ENCODE peak calls at places on chromosomes 3 and 15, in six cellular contexts. T is breast epithelium; J is CD8-positive, alpha-beta T cell; C is adrenal gland; P is tibial artery; G is hepatocyte. O is an unnamed sample.

GRCh38 chr3:13219902-13220296 is 146.7 kb upstream of the IQSEC1 start:
- DNase-seq in T (no peak), J (no peak), C (no peak), P (no peak), G (no peak), O (no peak)

GRCh38 chr15:33292718-33293307 is 18.0 kb upstream of the RYR3 start:
- DNase-seq in T (no peak), J (peak), C (peak), P (peak), G (peak), O (no peak)

GRCh38 chr3:136409549-136409948 is 159.4 kb downstream of the PCCB start:
- DNase-seq in T (no peak), J (no peak), C (no peak), P (no peak), G (no peak), O (no peak)

GRCh38 chr3:128369881-128370642 is 96.6 kb downstream of the DNAJB8 start:
- DNase-seq in T (no peak), J (no peak), C (no peak), P (no peak), G (no peak), O (no peak)

GRCh38 chr3:8668216-8668615 is 23.6 kb upstream of the SSUH2 start:
- DNase-seq in T (no peak), J (no peak), C (no peak), P (no peak), G (no peak), O (no peak)

GRCh38 chr3:149850787-149851582 is 38.0 kb downstream of the RNF13 start:
- DNase-seq in T (no peak), J (no peak), C (no peak), P (no peak), G (no peak), O (no peak)

GRCh38 chr15:49621327-49622210 is 721 bp downstream of the DTWD1 start:
- DNase-seq in T (no peak), J (no peak), C (no peak), P (no peak), G (no peak), O (no peak)

GRCh38 chr15:58758141-58758540 is 8.6 kb upstream of the ADAM10 start:
- DNase-seq in T (no peak), J (no peak), C (no peak), P (no peak), G (no peak), O (no peak)

GRCh38 chr3:100957407-100958100 is 35.7 kb downstream of the ABI3BP start:
- DNase-seq in T (no peak), J (no peak), C (no peak), P (no peak), G (no peak), O (no peak)

GRCh38 chr3:152400912-152401311 is 132.2 kb downstream of the MBNL1 start:
- DNase-seq in T (no peak), J (no peak), C (no peak), P (no peak), G (no peak), O (no peak)

GRCh38 chr3:161558256-161558655 is 61.6 kb downstream of the OTOL1 start:
- DNase-seq in T (no peak), J (no peak), C (no peak), P (no peak), G (peak), O (no peak)

GRCh38 chr3:66998075-66998898 is at the start of gene KBTBD8:
- DNase-seq in T (peak), J (peak), C (peak), P (peak), G (peak), O (peak)

GRCh38 chr15:57146394-57147140 is 228.1 kb downstream of the TCF12 start:
- DNase-seq in T (no peak), J (no peak), C (no peak), P (no peak), G (peak), O (no peak)

GRCh38 chr15:73897441-73898261 is 24.3 kb downstream of the TBC1D21 start:
- DNase-seq in T (no peak), J (peak), C (peak), P (peak), G (peak), O (peak)

GRCh38 chr15:99702895-99703602 is 30.2 kb downstream of the LYSMD4 start:
- DNase-seq in T (no peak), J (no peak), C (no peak), P (no peak), G (no peak), O (no peak)

GRCh38 chr3:65828706-65829105 is 210.0 kb downstream of the MAGI1 start:
- DNase-seq in T (no peak), J (no peak), C (peak), P (no peak), G (no peak), O (no peak)

GRCh38 chr3:33389908-33390307 is 50.3 kb downstream of the UBP1 start:
- DNase-seq in T (no peak), J (no peak), C (no peak), P (no peak), G (no peak), O (no peak)

GRCh38 chr3:129228891-129229585 is 20.4 kb upstream of the COPG1 start:
- DNase-seq in T (no peak), J (no peak), C (peak), P (no peak), G (no peak), O (no peak)

GRCh38 chr3:16264708-16265454 is at the start of the genes DPH3 and OXNAD1:
- DNase-seq in T (peak), J (peak), C (peak), P (peak), G (peak), O (peak)

GRCh38 chr3:179438836-179439235 is 12.4 kb downstream of the GNB4 start:
- DNase-seq in T (no peak), J (no peak), C (no peak), P (no peak), G (no peak), O (no peak)

GRCh38 chr15:60854858-60855568 is 374.1 kb downstream of the RORA start:
- DNase-seq in T (no peak), J (no peak), C (no peak), P (no peak), G (peak), O (no peak)

GRCh38 chr3:39208463-39209055 is 16.2 kb upstream of the XIRP1 start:
- DNase-seq in T (no peak), J (peak), C (peak), P (peak), G (peak), O (no peak)

GRCh38 chr15:91150492-91151160 is 50.6 kb downstream of the SV2B start:
- DNase-seq in T (no peak), J (no peak), C (no peak), P (no peak), G (no peak), O (no peak)

GRCh38 chr15:90106522-90107117 is 4.4 kb upstream of the IDH2 start:
- DNase-seq in T (peak), J (no peak), C (no peak), P (no peak), G (peak), O (no peak)

GRCh38 chr3:184593201-184593922 is 31.8 kb downstream of the EPHB3 start:
- DNase-seq in T (no peak), J (no peak), C (no peak), P (no peak), G (no peak), O (no peak)

GRCh38 chr3:40971191-40972168 is 227.8 kb upstream of the CTNNB1 start:
- DNase-seq in T (peak), J (no peak), C (peak), P (peak), G (peak), O (no peak)

GRCh38 chr15:95699578-95699977 is 630.9 kb upstream of the NR2F2 start:
- DNase-seq in T (no peak), J (no peak), C (no peak), P (no peak), G (no peak), O (no peak)

GRCh38 chr15:91861223-91861622 is 7.7 kb downstream of the SLCO3A1 start:
- DNase-seq in T (no peak), J (no peak), C (no peak), P (no peak), G (no peak), O (no peak)

GRCh38 chr3:94481499-94481898 is 418.6 kb downstream of the NSUN3 start:
- DNase-seq in T (no peak), J (no peak), C (no peak), P (no peak), G (no peak), O (no peak)

GRCh38 chr15:61169904-61170695 is 59.0 kb downstream of the RORA start:
- DNase-seq in T (no peak), J (no peak), C (no peak), P (no peak), G (no peak), O (no peak)

DNA sequence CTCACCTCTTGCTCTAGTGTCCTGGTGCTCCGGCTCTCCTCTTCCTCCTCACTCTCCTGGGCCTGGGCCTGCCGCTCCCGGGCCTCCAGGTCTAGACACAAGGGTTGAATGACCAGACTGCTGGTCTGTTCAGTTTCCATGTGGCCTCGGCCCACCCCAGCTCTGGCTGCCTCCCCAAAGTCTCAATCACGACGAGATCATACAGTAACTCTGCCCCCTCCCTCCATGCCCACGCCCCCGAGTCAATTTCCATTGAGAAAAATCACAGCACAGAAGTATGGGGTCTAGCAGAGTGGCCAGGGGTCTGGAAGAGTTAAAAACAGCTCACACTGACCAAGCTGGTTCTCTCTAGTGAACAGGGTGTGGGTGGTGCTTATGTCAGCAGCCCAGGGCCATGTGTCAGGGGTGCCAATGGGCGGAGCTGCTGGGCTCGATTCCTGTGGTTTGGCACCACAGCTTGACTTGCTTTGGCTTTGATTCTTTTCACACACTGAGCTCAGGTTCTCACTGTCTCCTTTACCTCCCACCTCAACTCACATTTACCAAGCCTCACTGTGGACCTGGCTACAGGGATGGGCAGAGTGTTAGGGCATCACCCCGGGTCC is 6.9 kb downstream of the C15orf62 start:
- DNase-seq in T (peak), J (peak), C (peak), P (no peak), G (no peak), O (peak)
- H3K27ac ChIP-seq in T (peak), J (no peak), C (no peak), P (no peak), G (no peak), O (no peak)

GRCh38 chr3:43094381-43094780 is 11.5 kb downstream of the POMGNT2 start:
- DNase-seq in T (no peak), J (no peak), C (no peak), P (no peak), G (no peak), O (no peak)
- H3K27ac ChIP-seq in T (no peak), J (no peak), C (no peak), P (no peak), G (no peak), O (no peak)

DNA sequence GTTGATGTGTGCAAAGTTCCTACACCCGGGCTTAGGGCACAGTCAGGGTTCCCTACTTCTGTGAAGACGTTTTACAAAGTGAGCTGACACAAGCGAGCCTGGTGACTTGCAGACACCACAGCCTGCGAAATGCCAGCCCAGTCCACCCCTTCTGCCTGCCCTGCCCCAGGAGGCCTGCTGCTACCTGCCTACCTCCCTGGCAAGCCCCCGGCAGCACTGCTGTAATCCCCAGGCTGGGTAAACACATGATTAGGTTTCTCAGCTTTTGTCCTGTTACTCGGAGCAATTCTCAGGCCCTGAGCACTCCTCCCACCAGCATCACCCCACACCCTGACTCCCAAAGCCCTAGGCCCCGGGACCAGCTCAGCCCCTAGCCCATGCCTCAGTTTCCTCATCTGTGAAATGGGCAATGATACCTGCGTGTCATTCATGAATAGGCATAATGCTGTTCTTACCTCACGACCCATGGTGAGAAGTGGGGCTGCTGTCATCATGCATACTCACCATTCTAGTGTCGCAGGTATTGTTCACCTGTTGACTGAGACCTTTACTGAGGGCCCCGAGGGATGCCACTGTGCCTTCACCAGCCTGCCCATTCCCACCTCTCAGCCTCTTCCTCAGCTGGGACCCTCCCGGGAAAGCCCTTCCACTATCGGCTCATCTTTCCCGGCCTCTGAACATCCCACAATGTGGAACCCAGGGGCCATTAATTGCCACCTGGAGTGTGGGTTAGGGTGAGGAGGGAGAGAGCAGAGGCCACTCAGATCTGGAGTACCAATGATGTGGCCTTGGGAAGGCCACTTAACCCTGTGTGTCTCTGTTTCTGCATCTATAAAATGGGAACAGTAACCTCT is 31.5 kb upstream of the SLC6A6 start:
- DNase-seq in T (no peak), J (no peak), C (no peak), P (no peak), G (no peak), O (no peak)
- H3K27ac ChIP-seq in T (peak), J (no peak), C (no peak), P (no peak), G (no peak), O (no peak)

DNA sequence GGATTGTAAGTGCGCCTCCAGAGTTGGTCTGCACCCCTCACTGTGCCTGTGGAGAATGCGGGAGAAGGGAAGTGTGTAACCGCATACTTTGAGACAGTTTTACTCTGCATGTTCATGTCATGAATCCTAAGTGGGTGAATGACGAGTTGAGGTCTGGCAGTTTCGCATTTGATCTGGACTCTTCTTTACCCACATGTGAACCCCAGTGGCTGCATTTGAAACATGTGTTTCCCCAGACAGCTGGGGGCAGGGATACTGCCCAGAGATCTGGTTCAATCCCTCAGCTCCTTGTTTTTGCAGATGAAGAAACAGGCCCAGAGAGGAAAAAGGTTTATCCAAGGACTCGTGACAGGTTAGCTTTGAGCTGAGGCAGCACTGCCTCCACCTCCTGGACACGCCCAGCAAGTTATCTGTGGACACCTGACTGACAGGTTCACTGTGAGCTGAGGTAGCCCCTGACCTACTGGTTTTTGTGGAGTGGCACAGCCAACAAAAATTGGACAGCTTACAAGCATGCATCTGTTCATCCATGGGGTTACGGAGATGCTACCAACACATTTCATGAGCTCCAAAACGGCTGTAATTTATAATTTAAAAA is 207.3 kb downstream of the XXYLT1 start:
- DNase-seq in T (no peak), J (no peak), C (no peak), P (no peak), G (peak), O (no peak)
- H3K27ac ChIP-seq in T (no peak), J (no peak), C (no peak), P (no peak), G (peak), O (no peak)

GRCh38 chr15:81323944-81324881 is at the start of gene STARD5:
- DNase-seq in T (peak), J (peak), C (peak), P (peak), G (peak), O (peak)
- H3K27ac ChIP-seq in T (peak), J (peak), C (peak), P (peak), G (peak), O (peak)

GRCh38 chr15:79314186-79314585 is 3.3 kb downstream of the TMED3 start:
- DNase-seq in T (no peak), J (no peak), C (no peak), P (no peak), G (no peak), O (no peak)

GRCh38 chr15:79310985-79311900 is at the start of gene TMED3:
- DNase-seq in T (peak), J (peak), C (peak), P (peak), G (peak), O (peak)

GRCh38 chr15:79314811-79315210 is 3.9 kb downstream of the TMED3 start:
- DNase-seq in T (peak), J (no peak), C (no peak), P (no peak), G (no peak), O (no peak)

GRCh38 chr15:79310612-79310984 is 314 bp upstream of the TMED3 start:
- DNase-seq in T (no peak), J (no peak), C (no peak), P (no peak), G (no peak), O (no peak)

DNA sequence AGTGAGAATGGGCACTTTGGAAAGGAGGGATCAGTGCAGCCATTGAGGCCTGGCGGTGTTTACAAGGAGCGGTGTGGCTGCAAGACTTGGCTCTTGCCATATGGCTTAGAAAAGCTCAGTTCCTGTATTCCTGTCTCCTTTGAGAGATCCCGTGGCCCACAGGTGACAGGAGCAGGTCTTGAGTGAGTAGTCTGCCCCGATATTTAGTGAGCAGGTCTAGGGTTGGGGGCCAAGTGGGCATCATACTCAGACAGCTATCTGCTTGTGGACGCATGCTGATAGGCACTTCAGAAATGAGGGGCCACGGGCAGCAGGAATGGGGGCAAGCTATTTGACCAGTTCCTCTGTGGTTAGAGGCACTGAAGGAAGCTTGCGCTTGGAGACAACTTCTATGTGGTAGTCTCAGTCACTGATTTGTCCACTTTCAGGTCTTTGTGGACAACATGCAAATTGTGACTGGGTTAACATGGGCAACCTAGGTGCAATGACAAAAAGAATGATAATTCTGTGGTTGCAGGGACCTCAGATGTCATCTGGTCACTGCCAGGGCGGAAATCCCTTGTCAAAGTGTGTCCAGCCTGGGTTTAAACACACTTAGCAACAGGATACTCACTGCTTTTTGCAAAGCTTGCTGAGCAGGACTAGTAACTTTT is 1.1 kb downstream of the TMED3 start:
- DNase-seq in T (no peak), J (no peak), C (no peak), P (no peak), G (no peak), O (no peak)
- H3K27ac ChIP-seq in T (peak), J (no peak), C (no peak), P (no peak), G (peak), O (no peak)

O was measured in CD4-positive, alpha-beta memory T cell.